ENCODE peak calls at places on chromosome 7, in five cellular contexts. A is ovary, E is esophagus squamous epithelium, B is A549, J is right lobe of liver. V is an unnamed sample.
A peak's percentile ranks its signal among the peaks of the same experiment; 100 is the strongest.

GRCh38 chr7:98687331-98687863 is 70.3 kb downstream of the NPTX2 start:
- DNase-seq in B (no peak), A (no peak), E (no peak), J (no peak), V (no peak)

GRCh38 chr7:79495544-79496272 is 42.2 kb upstream of the MAGI2 start:
- DNase-seq in J (no peak), B (no peak), E (no peak), A (no peak), V (no peak)

GRCh38 chr7:102991540-102992214 is 78.9 kb downstream of the LRRC17 start:
- DNase-seq in B (peak; percentile 93), E (no peak), J (no peak), A (no peak), V (no peak)

GRCh38 chr7:144397086-144397485 is 6.4 kb downstream of the NOBOX start:
- DNase-seq in A (no peak), E (no peak), J (no peak), B (no peak), V (peak; percentile 38)

GRCh38 chr7:106767498-106768323 is 97.4 kb upstream of the PIK3CG start:
- DNase-seq in A (no peak), J (no peak), E (no peak), B (no peak), V (no peak)

GRCh38 chr7:41628926-41629325 is 74.0 kb downstream of the INHBA start:
- DNase-seq in E (no peak), A (no peak), B (no peak), J (no peak), V (no peak)

GRCh38 chr7:1458676-1459511 is at the start of gene MICALL2:
- DNase-seq in A (peak; percentile 81), J (peak; percentile 67), E (no peak), B (peak; percentile 95), V (no peak)

GRCh38 chr7:64892666-64893269 is 10.3 kb upstream of the ZNF273 start:
- DNase-seq in B (no peak), J (no peak), A (no peak), E (no peak), V (peak; percentile 24)

GRCh38 chr7:128122577-128123290 is 91.5 kb upstream of the LRRC4 start:
- DNase-seq in J (no peak), E (no peak), A (no peak), B (no peak), V (no peak)

GRCh38 chr7:14936530-14936929 is 34.0 kb upstream of the DGKB start:
- DNase-seq in E (no peak), B (no peak), A (no peak), J (peak; percentile 50), V (no peak)

GRCh38 chr7:142939226-142939910 is at the start of gene LLCFC1:
- DNase-seq in A (no peak), B (peak; percentile 46), E (no peak), J (no peak), V (no peak)

GRCh38 chr7:48035967-48036478 is 680 bp downstream of the C7orf57 start:
- DNase-seq in J (no peak), A (peak; percentile 34), E (no peak), B (no peak), V (peak; percentile 80)

GRCh38 chr7:37920619-37921339 is at the start of gene EPDR1:
- DNase-seq in A (peak; percentile 71), B (peak; percentile 63), J (peak; percentile 75), E (no peak), V (no peak)

GRCh38 chr7:131326576-131326975 is 1.1 kb upstream of the MKLN1 start:
- DNase-seq in J (no peak), B (peak; percentile 24), A (no peak), E (no peak), V (no peak)

GRCh38 chr7:130273863-130274262 is 7.2 kb downstream of the CPA2 start:
- DNase-seq in B (no peak), J (no peak), A (peak; percentile 30), E (no peak), V (no peak)

GRCh38 chr7:70641882-70642281 is 490.1 kb upstream of the GALNT17 start:
- DNase-seq in A (no peak), B (no peak), E (no peak), J (no peak), V (no peak)

GRCh38 chr7:91233201-91233600 is 31.0 kb upstream of the FZD1 start:
- DNase-seq in B (no peak), E (no peak), J (no peak), A (no peak), V (no peak)

GRCh38 chr7:520503-521161 is 986 bp upstream of the PDGFA start:
- DNase-seq in E (no peak), B (no peak), J (no peak), A (no peak), V (no peak)

GRCh38 chr7:29748286-29749099 is 57.8 kb upstream of the WIPF3 start:
- DNase-seq in J (no peak), A (no peak), E (no peak), B (peak; percentile 13), V (no peak)

GRCh38 chr7:148535227-148535626 is 55.3 kb upstream of the C7orf33 start:
- DNase-seq in B (no peak), E (no peak), J (no peak), A (no peak), V (no peak)

GRCh38 chr7:118467381-118467780 is 242.9 kb downstream of the ANKRD7 start:
- DNase-seq in A (no peak), B (no peak), J (no peak), E (no peak), V (no peak)

GRCh38 chr7:55472928-55473725 is 99.2 kb downstream of the VOPP1 start:
- DNase-seq in J (no peak), E (no peak), A (no peak), B (no peak), V (no peak)

GRCh38 chr7:139488810-139489209 is 5.3 kb upstream of the KLRG2 start:
- DNase-seq in B (no peak), A (no peak), E (no peak), J (no peak), V (no peak)

GRCh38 chr7:74056096-74056915 is 27.3 kb upstream of the LIMK1 start:
- DNase-seq in E (no peak), J (no peak), B (no peak), A (no peak), V (peak; percentile 64)

GRCh38 chr7:45687185-45687560 is 113.0 kb downstream of the ADCY1 start:
- DNase-seq in B (no peak), E (no peak), A (no peak), J (no peak), V (peak; percentile 68)

DNA sequence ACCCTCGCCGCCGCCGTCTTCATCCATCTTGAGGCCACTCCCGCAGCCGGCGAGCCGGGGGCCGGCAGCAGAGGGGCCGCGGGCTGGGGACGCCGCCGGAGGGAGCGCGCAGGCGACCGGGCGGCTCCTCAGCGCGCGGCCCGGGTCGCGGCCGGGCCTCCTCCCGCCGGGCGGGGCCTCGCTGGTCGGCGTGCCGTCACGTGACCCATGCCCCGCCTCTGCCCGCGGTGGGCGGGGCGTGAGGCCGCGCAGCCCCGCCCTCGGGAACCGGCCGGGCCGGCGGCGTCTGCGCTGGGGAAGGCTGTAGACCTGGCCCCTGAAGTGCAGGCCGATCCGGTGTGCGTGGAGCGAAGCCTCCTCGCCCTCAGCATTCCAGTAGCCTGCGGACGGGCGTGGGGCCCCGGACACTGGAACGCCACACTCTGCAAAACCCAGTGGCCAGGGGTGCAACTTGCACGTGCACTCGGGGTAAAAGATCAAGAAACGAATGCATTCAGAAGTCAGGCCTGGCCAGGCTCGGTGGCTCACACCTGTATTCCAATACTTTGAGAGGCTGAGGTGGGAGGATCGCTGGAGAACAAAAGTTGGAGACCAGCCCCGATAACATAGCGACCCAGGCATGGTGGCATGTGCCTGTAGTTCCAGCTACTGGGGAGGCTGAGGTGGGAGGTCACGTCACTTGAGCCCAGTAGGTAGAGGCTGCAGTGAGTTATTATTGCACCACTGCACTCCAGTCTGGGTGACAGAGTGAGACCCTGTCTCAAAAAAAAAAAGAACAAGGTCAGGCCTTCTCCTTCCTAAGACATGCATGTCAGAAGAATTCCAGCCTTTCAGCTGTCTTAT is at the start of gene CYTH3:
- DNase-seq in A (peak; percentile 84), E (no peak), J (peak; percentile 84), B (peak; percentile 86), V (peak; percentile 75)
- TF ChIP-seq POLR2A in A (peak; percentile 36), E (peak; percentile 24), J (peak; percentile 75), B (peak; percentile 89), V (peak; percentile 86)

GRCh38 chr7:123120286-123120685 is 79.5 kb downstream of the SLC13A1 start:
- DNase-seq in E (no peak), A (no peak), J (no peak), B (no peak), V (no peak)
- H3K4me3 ChIP-seq in E (no peak overlapping the region), A (no peak overlapping the region), J (no peak overlapping the region), B (no peak overlapping the region), V (no peak overlapping the region)

GRCh38 chr7:149735181-149735602 is 38.2 kb downstream of the ZNF467 start:
- DNase-seq in B (no peak), E (no peak), A (no peak), J (no peak), V (peak; percentile 50)

GRCh38 chr7:149734514-149735075 is 38.8 kb downstream of the ZNF467 start:
- DNase-seq in E (no peak), B (no peak), J (no peak), A (no peak), V (peak; percentile 55)

GRCh38 chr7:149733554-149734513 is 39.6 kb downstream of the ZNF467 start:
- DNase-seq in A (no peak), J (no peak), E (no peak), B (no peak), V (peak; percentile 48)

GRCh38 chr7:149735779-149736477 is 37.5 kb downstream of the ZNF467 start:
- DNase-seq in A (no peak), J (no peak), B (no peak), E (no peak), V (no peak)

DNA sequence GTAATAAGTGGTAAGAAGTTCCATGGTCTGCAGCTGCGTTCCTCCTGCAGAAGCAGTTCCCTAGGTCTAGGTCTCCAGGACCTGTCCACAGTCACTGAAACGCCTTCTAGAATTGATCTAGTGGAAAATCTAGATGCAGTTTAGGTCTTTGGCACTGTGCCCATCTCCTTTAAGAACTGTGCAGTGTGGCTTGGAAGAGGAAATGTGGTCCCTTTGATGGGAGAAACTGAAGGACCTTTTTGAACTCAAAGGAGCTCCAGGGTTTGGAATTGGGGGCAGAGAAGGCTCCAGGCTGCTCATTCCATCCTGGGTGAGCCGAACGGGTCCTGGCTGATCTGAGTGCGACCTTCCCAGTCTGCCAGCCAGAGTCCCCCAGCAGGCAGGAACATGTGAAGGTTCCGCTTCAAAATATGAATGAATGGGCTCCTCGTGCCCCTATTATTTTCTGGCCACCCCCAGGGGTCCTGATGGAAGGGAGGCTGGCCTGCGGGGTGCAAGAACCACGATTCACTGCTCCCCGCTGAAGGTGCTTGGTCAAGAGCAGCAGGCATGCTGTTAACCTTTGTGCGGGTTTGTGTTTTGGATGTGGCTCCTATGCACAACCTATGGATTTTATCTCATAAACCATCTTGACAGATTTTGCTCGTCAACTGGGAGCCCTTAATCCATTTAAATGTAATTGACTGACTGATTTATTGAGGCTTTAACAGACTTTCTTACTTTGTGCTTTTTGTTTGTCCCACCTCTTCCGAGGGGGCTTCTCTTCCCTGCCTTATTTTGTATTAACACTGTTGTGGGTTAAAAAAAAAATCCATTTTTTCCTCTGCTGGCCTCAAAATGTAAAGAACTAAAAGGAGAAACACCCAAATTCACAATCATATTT is 36.7 kb downstream of the ZNF467 start:
- DNase-seq in E (no peak), B (no peak), A (no peak), J (no peak), V (no peak)
- TF ChIP-seq POLR2A in E (no peak), B (no peak), A (no peak), J (no peak), V (no peak)

DNA sequence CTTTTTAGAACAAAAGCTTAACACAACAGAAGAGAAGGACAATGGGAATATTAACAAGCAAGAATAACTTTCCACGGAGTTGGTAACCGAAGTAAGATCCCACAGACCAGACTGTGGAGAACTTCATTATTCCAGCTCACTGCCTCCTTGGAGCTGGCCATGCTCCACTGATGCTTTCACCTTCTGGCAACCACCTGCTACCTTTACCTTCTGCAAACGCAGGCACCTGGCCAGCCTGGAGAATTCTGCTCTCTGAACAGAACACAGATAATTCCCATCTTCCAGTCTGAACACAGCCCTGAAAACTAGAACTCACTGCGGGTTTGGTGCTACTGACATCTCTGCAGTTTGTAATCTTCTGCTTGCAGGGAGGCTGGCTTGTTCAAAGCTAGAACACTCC is 66.5 kb downstream of the JAZF1 start:
- DNase-seq in A (no peak), E (no peak), J (no peak), B (no peak), V (no peak)
- H3K4me3 ChIP-seq in A (no peak overlapping the region), E (no peak overlapping the region), J (no peak overlapping the region), B (no peak overlapping the region), V (no peak overlapping the region)

V was measured in suprapubic skin.